ENCODE peak calls at places on chromosomes 2 and 18, in nine cellular contexts. Q is CD8-positive, alpha-beta T cell; L is astrocyte; C is pancreas; U is AG04450; M is tibial nerve; N is colonic mucosa; P is Peyer's patch; G is left ventricle myocardium inferior. E is an unnamed sample. For H3K9me3, the result is how much of the 10 kb centered on the place peaks cover.

GRCh38 chr2:9310390-9310789 is 103.8 kb downstream of the ASAP2 start:
- DNase-seq in Q (no peak), L (peak), C (no peak), U (no peak), M (peak), N (peak), P (no peak), G (peak), E (peak)

GRCh38 chr18:43276471-43276870 is 819 bp downstream of the SYT4 start:
- DNase-seq in Q (no peak), L (no peak), C (no peak), U (no peak), M (no peak), N (no peak), P (no peak), G (no peak), E (no peak)

GRCh38 chr2:174035981-174036742 is 71.0 kb upstream of the SP3 start:
- DNase-seq in Q (no peak), L (peak), C (no peak), U (no peak), M (no peak), N (no peak), P (no peak), G (no peak), E (no peak)

GRCh38 chr2:120398051-120398960 is 52.4 kb downstream of the INHBB start:
- DNase-seq in Q (no peak), L (peak), C (peak), U (peak), M (no peak), N (no peak), P (no peak), G (no peak), E (no peak)

GRCh38 chr2:234995332-234996007 is 43.7 kb downstream of the SH3BP4 start:
- DNase-seq in Q (no peak), L (no peak), C (no peak), U (no peak), M (peak), N (peak), P (no peak), G (no peak), E (peak)

GRCh38 chr2:28624798-28625701 is 126.6 kb upstream of the PPP1CB start:
- DNase-seq in Q (peak), L (peak), C (peak), U (no peak), M (peak), N (peak), P (peak), G (peak), E (peak)

GRCh38 chr2:234770081-234770506 is 181.7 kb upstream of the SH3BP4 start:
- DNase-seq in Q (no peak), L (peak), C (no peak), U (peak), M (no peak), N (no peak), P (no peak), G (peak), E (peak)

GRCh38 chr2:7809640-7810039 is 872.2 kb upstream of the ID2 start:
- DNase-seq in Q (no peak), L (no peak), C (no peak), U (no peak), M (no peak), N (no peak), P (no peak), G (no peak), E (no peak)

GRCh38 chr2:120596191-120596781 is 139.4 kb upstream of the GLI2 start:
- DNase-seq in Q (no peak), L (no peak), C (no peak), U (no peak), M (no peak), N (no peak), P (no peak), G (peak), E (no peak)

GRCh38 chr18:23573948-23574431 is 12.3 kb downstream of the NPC1 start:
- DNase-seq in Q (peak), L (peak), C (no peak), U (no peak), M (no peak), N (no peak), P (peak), G (no peak), E (no peak)

GRCh38 chr2:99680946-99681345 is 191.1 kb upstream of the REV1 start:
- DNase-seq in Q (no peak), L (peak), C (no peak), U (no peak), M (no peak), N (no peak), P (no peak), G (no peak), E (no peak)

GRCh38 chr2:18119883-18120282 is 241.4 kb downstream of the KCNS3 start:
- DNase-seq in Q (no peak), L (peak), C (no peak), U (peak), M (no peak), N (no peak), P (no peak), G (no peak), E (no peak)

GRCh38 chr2:160224060-160224459 is 24.0 kb upstream of the ITGB6 start:
- DNase-seq in Q (no peak), L (peak), C (no peak), U (peak), M (no peak), N (no peak), P (no peak), G (no peak), E (no peak)

GRCh38 chr18:50397023-50397422 is 22.2 kb downstream of the SKA1 start:
- DNase-seq in Q (no peak), L (no peak), C (no peak), U (no peak), M (no peak), N (no peak), P (no peak), G (no peak), E (no peak)

GRCh38 chr2:150646746-150647145 is 159.3 kb upstream of the RND3 start:
- DNase-seq in Q (no peak), L (no peak), C (no peak), U (no peak), M (no peak), N (no peak), P (no peak), G (no peak), E (no peak)

GRCh38 chr18:48990497-48991298 is 39.9 kb upstream of the SMAD7 start:
- DNase-seq in Q (no peak), L (peak), C (no peak), U (no peak), M (no peak), N (no peak), P (no peak), G (no peak), E (no peak)

GRCh38 chr2:199490049-199490448 is 32.3 kb upstream of the SATB2 start:
- DNase-seq in Q (no peak), L (no peak), C (no peak), U (no peak), M (no peak), N (no peak), P (no peak), G (no peak), E (no peak)

GRCh38 chr2:224156436-224156835 is 117.3 kb upstream of the SERPINE2 start:
- DNase-seq in Q (no peak), L (no peak), C (no peak), U (no peak), M (no peak), N (no peak), P (no peak), G (no peak), E (no peak)

GRCh38 chr2:224158061-224158460 is 119.0 kb upstream of the SERPINE2 start:
- DNase-seq in Q (no peak), L (no peak), C (no peak), U (no peak), M (no peak), N (no peak), P (no peak), G (no peak), E (no peak)

GRCh38 chr2:224157655-224158054 is 118.6 kb upstream of the SERPINE2 start:
- DNase-seq in Q (no peak), L (no peak), C (no peak), U (no peak), M (no peak), N (no peak), P (no peak), G (no peak), E (no peak)

GRCh38 chr2:224155371-224155770 is 116.3 kb upstream of the SERPINE2 start:
- DNase-seq in Q (no peak), L (no peak), C (no peak), U (no peak), M (no peak), N (peak), P (no peak), G (no peak), E (no peak)

DNA sequence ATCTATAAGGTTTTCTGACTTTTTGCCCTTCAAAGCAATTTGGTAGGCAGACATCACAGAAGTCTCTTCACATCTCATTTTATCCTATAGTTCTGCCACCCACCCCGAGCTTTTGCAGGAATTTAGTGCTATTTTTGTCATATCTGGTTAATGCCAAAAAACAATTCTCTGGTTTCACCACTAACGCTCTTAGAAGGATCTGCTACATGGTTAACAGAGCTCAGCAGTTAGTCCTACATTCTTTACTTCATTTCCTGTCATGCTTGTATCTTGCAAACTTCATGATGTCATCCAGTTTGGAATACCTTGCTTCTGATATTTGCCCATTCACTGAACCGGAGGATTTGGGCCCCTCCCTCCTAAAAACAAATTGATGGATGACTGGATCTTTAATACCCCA is 116.8 kb upstream of the SERPINE2 start:
- DNase-seq in Q (no peak), L (peak), C (no peak), U (no peak), M (no peak), N (no peak), P (no peak), G (no peak), E (no peak)
- H3K4me3 ChIP-seq in Q (no peak), L (no peak), C (no peak), U (no peak), M (no peak), N (no peak), P (no peak), G (no peak), E (no peak)

GRCh38 chr2:205659922-205660321 is 22.4 kb upstream of the NRP2 start:
- DNase-seq in Q (no peak), L (no peak), C (no peak), U (no peak), M (no peak), N (no peak), P (no peak), G (no peak), E (no peak)
- TF ChIP-seq CTCF in Q (no peak), L (no peak), C (no peak), U (no peak), M (no peak), N (no peak), P (no peak), G (no peak), E (no peak)

GRCh38 chr2:149380205-149380604 is 49.8 kb downstream of the LYPD6 start:
- DNase-seq in Q (no peak), L (no peak), C (no peak), U (no peak), M (no peak), N (no peak), P (no peak), G (no peak), E (no peak)

GRCh38 chr2:149371476-149371875 is 41.1 kb downstream of the LYPD6 start:
- DNase-seq in Q (no peak), L (no peak), C (no peak), U (no peak), M (no peak), N (no peak), P (no peak), G (no peak), E (no peak)

GRCh38 chr2:149370061-149370775 is 39.8 kb downstream of the LYPD6 start:
- DNase-seq in Q (no peak), L (no peak), C (no peak), U (no peak), M (no peak), N (no peak), P (no peak), G (no peak), E (no peak)

DNA sequence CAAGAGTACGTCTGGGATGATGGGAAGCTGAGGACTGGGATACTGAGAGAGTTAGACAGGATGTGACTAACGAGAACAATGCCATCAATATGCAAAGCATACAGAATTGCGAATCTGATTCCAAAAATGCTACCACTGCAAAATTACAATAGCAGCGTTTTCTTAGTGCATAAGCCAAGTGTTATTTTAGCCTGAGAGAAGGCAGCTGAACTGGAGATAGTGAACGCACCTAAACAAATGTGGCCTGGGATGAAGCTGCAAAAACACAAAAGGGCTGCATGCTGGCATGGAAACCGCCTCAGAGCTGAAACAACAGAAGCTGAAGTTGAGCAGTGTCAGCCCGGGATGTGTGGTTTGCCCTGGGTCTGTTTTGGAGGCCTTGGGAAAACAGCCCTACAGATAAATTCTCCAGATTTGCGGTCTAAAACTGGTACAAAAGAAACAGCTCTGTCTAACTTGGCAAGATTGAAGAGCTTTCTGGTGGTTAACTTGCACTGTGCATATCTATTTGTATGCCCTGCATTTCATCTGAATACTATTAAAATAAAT is 45.5 kb downstream of the LYPD6 start:
- DNase-seq in Q (no peak), L (peak), C (no peak), U (no peak), M (no peak), N (no peak), P (no peak), G (no peak), E (no peak)
- H3K9me3 ChIP-seq in Q (under half), L (under half), C (under half), U (under half), M (under half), N (under half), P (under half), G (under half), E (under half)

GRCh38 chr2:128318776-128319456 is at the start of gene HS6ST1:
- DNase-seq in Q (peak), L (peak), C (peak), U (no peak), M (peak), N (peak), P (peak), G (peak), E (peak)
- H3K4me3 ChIP-seq in Q (peak), L (peak), C (peak), U (peak), M (peak), N (peak), P (peak), G (peak), E (peak)

GRCh38 chr2:188976545-188977268 is 2.5 kb downstream of the COL3A1 start:
- DNase-seq in Q (no peak), L (no peak), C (no peak), U (no peak), M (no peak), N (no peak), P (no peak), G (no peak), E (no peak)
- TF ChIP-seq CTCF in Q (no peak), L (no peak), C (no peak), U (peak), M (peak), N (peak), P (no peak), G (peak), E (peak)

E was measured in heart left ventricle.